ENCODE peak calls at places on chromosome 20, in ten cellular contexts. H is IMR-90; O is mucosa of descending colon; Z is CD8-positive, alpha-beta memory T cell; E is thoracic aorta; Q is ascending aorta; W is uterus; F is left ventricle myocardium inferior; Y is neural progenitor cell; R is CD4-positive, CD25-positive, alpha-beta regulatory T cell. I is an unnamed sample.

GRCh38 chr20:38728237-38728761 is 4.0 kb downstream of the SLC32A1 start:
- DNase-seq in H (no peak), O (no peak), Z (no peak), E (no peak), Q (no peak), W (no peak), F (no peak), Y (peak; percentile 67), R (no peak), I (no peak)

GRCh38 chr20:39645130-39645529 is 683.0 kb downstream of the DHX35 start:
- DNase-seq in H (no peak), O (no peak), Z (no peak), E (no peak), Q (no peak), W (no peak), F (no peak), Y (peak; percentile 40), R (no peak), I (no peak)

GRCh38 chr20:35001596-35002362 is 46.1 kb downstream of the MYH7B start:
- DNase-seq in H (no peak), O (peak; percentile 59), Z (no peak), E (no peak), Q (no peak), W (no peak), F (peak; percentile 12), Y (peak; percentile 56), R (no peak), I (no peak)

GRCh38 chr20:14948416-14948815 is 611.0 kb upstream of the FLRT3 start:
- DNase-seq in H (no peak), O (no peak), Z (no peak), E (no peak), Q (no peak), W (no peak), F (no peak), Y (peak; percentile 31), R (no peak), I (no peak)

GRCh38 chr20:45306431-45306982 is at the start of gene RBPJL:
- DNase-seq in H (no peak), O (no peak), Z (peak; percentile 39), E (no peak), Q (no peak), W (no peak), F (no peak), Y (peak; percentile 69), R (peak; percentile 30), I (peak; percentile 36)

GRCh38 chr20:46148313-46149213 is 30.4 kb downstream of the CD40 start:
- DNase-seq in H (no peak), O (no peak), Z (no peak), E (no peak), Q (no peak), W (no peak), F (no peak), Y (no peak), R (no peak), I (no peak)

GRCh38 chr20:17859616-17860232 is 108.9 kb downstream of the SNX5 start:
- DNase-seq in H (no peak), O (no peak), Z (no peak), E (no peak), Q (peak; percentile 61), W (no peak), F (peak; percentile 44), Y (no peak), R (peak; percentile 52), I (no peak)

GRCh38 chr20:35598899-35599775 is 16.5 kb upstream of the SPAG4 start:
- DNase-seq in H (no peak), O (peak; percentile 49), Z (no peak), E (no peak), Q (no peak), W (no peak), F (no peak), Y (no peak), R (no peak), I (no peak)

GRCh38 chr20:24684954-24685691 is 215.7 kb downstream of the SYNDIG1 start:
- DNase-seq in H (no peak), O (no peak), Z (no peak), E (no peak), Q (peak; percentile 49), W (no peak), F (no peak), Y (peak; percentile 52), R (no peak), I (no peak)

GRCh38 chr20:4071177-4071723 is 55.9 kb upstream of the RNF24 start:
- DNase-seq in H (no peak), O (no peak), Z (no peak), E (no peak), Q (peak; percentile 47), W (no peak), F (no peak), Y (no peak), R (no peak), I (no peak)

GRCh38 chr20:45823949-45824835 is 2.9 kb downstream of the TNNC2 start:
- DNase-seq in H (no peak), O (peak; percentile 68), Z (peak; percentile 32), E (no peak), Q (no peak), W (no peak), F (peak; percentile 36), Y (peak; percentile 66), R (peak; percentile 69), I (peak; percentile 44)

GRCh38 chr20:36085686-36086267 is 68.8 kb upstream of the EPB41L1 start:
- DNase-seq in H (peak; percentile 60), O (peak; percentile 63), Z (no peak), E (no peak), Q (no peak), W (no peak), F (no peak), Y (no peak), R (no peak), I (no peak)

GRCh38 chr20:62791301-62792181 is 4.7 kb upstream of the MRGBP start:
- DNase-seq in H (peak; percentile 91), O (peak; percentile 85), Z (no peak), E (no peak), Q (peak; percentile 88), W (peak; percentile 82), F (peak; percentile 78), Y (peak; percentile 95), R (peak; percentile 85), I (peak; percentile 38)

GRCh38 chr20:7704021-7704420 is 236.2 kb downstream of the HAO1 start:
- DNase-seq in H (no peak), O (no peak), Z (no peak), E (no peak), Q (no peak), W (no peak), F (no peak), Y (no peak), R (no peak), I (no peak)

DNA sequence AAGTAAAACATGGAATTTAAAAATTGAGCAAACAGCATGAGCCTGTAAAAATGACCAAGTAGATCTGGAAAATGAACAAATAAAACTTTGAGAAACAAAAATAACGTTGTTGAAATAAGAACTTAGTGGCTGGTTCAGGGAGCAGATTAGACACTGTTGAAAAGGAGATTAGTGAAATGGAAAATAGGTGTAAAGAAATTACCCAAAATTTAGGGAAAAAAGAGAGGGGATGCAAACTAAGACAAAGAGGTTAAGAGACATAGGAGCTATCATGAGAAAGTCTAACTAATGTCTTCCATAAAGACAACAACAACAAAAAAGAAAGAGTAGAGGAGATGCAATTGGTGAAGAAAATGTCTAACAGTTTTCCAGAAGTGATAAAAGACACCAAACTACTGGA is 29.0 kb downstream of the APCDD1L start:
- DNase-seq in H (no peak), O (no peak), Z (no peak), E (no peak), Q (no peak), W (no peak), F (no peak), Y (no peak), R (no peak), I (no peak)
- H3K9me3 ChIP-seq in H (peaks cover 4% of the 10 kb centered on the region), O (peaks cover 15% of the 10 kb centered on the region), Z (peaks cover 4% of the 10 kb centered on the region), E (peaks cover 7% of the 10 kb centered on the region), Q (peaks cover 42% of the 10 kb centered on the region), W (no peaks in the 10 kb centered on the region), F (peaks cover 54% of the 10 kb centered on the region), Y (peaks cover 16% of the 10 kb centered on the region), R (peaks cover 22% of the 10 kb centered on the region), I (peaks cover 2% of the 10 kb centered on the region)

GRCh38 chr20:60700728-60701127 is 551.3 kb upstream of the CDH4 start:
- DNase-seq in H (no peak), O (no peak), Z (no peak), E (no peak), Q (no peak), W (no peak), F (no peak), Y (no peak), R (no peak), I (no peak)
- H3K9me3 ChIP-seq in H (peaks cover 2% of the 10 kb centered on the region), O (no peaks in the 10 kb centered on the region), Z (no peaks in the 10 kb centered on the region), E (no peaks in the 10 kb centered on the region), Q (no peaks in the 10 kb centered on the region), W (no peaks in the 10 kb centered on the region), F (no peaks in the 10 kb centered on the region), Y (no peaks in the 10 kb centered on the region), R (no peaks in the 10 kb centered on the region), I (no peaks in the 10 kb centered on the region)

GRCh38 chr20:31425797-31426196 is 14.6 kb upstream of the DEFB123 start:
- DNase-seq in H (no peak), O (no peak), Z (no peak), E (no peak), Q (no peak), W (no peak), F (no peak), Y (no peak), R (no peak), I (no peak)
- H3K9me3 ChIP-seq in H (no peaks in the 10 kb centered on the region), O (no peaks in the 10 kb centered on the region), Z (no peaks in the 10 kb centered on the region), E (no peaks in the 10 kb centered on the region), Q (peaks cover 8% of the 10 kb centered on the region), W (no peaks in the 10 kb centered on the region), F (peaks cover 15% of the 10 kb centered on the region), Y (peaks cover 24% of the 10 kb centered on the region), R (no peaks in the 10 kb centered on the region), I (no peaks in the 10 kb centered on the region)

GRCh38 chr20:52779125-52779524 is 193.0 kb upstream of the TSHZ2 start:
- DNase-seq in H (no peak), O (no peak), Z (no peak), E (no peak), Q (no peak), W (no peak), F (no peak), Y (no peak), R (no peak), I (no peak)
- H3K9me3 ChIP-seq in H (no peaks in the 10 kb centered on the region), O (no peaks in the 10 kb centered on the region), Z (no peaks in the 10 kb centered on the region), E (no peaks in the 10 kb centered on the region), Q (no peaks in the 10 kb centered on the region), W (no peaks in the 10 kb centered on the region), F (no peaks in the 10 kb centered on the region), Y (no peaks in the 10 kb centered on the region), R (no peaks in the 10 kb centered on the region), I (no peaks in the 10 kb centered on the region)

GRCh38 chr20:55761787-55762186 is 243.5 kb downstream of the CBLN4 start:
- DNase-seq in H (no peak), O (no peak), Z (no peak), E (no peak), Q (no peak), W (no peak), F (no peak), Y (no peak), R (no peak), I (no peak)
- H3K9me3 ChIP-seq in H (peaks cover 20% of the 10 kb centered on the region), O (peaks cover 10% of the 10 kb centered on the region), Z (no peaks in the 10 kb centered on the region), E (no peaks in the 10 kb centered on the region), Q (no peaks in the 10 kb centered on the region), W (no peaks in the 10 kb centered on the region), F (peaks cover 10% of the 10 kb centered on the region), Y (no peaks in the 10 kb centered on the region), R (peaks cover 13% of the 10 kb centered on the region), I (no peaks in the 10 kb centered on the region)

GRCh38 chr20:16004108-16004854 is 569.0 kb downstream of the KIF16B start:
- DNase-seq in H (no peak), O (no peak), Z (no peak), E (no peak), Q (no peak), W (no peak), F (peak; percentile 47), Y (peak; percentile 37), R (no peak), I (no peak)
- H3K9me3 ChIP-seq in H (peaks cover 13% of the 10 kb centered on the region), O (no peaks in the 10 kb centered on the region), Z (no peaks in the 10 kb centered on the region), E (no peaks in the 10 kb centered on the region), Q (no peaks in the 10 kb centered on the region), W (no peaks in the 10 kb centered on the region), F (peaks cover 2% of the 10 kb centered on the region), Y (no peaks in the 10 kb centered on the region), R (peaks cover 3% of the 10 kb centered on the region), I (no peaks in the 10 kb centered on the region)